ENCODE peak calls at places on chromosomes 12 and 14, in six cellular contexts. D is AG10803, K is lower leg skin, W is foreskin fibroblast, T is GM12865, R is Peyer's patch. E is an unnamed sample.

GRCh38 chr14:26702721-26703250 is 105.0 kb upstream of the NOVA1 start:
- DNase-seq in T (no peak), R (no peak), K (no peak), W (peak), D (no peak), E (no peak)

GRCh38 chr12:131159660-131160059 is 206.0 kb downstream of the ADGRD1 start:
- DNase-seq in K (no peak), W (no peak), R (no peak), D (no peak), T (no peak), E (no peak)

GRCh38 chr12:132559652-132560420 is 50.5 kb downstream of the LRCOL1 start:
- DNase-seq in W (peak), R (peak), D (peak), T (peak), K (no peak), E (no peak)

GRCh38 chr12:38669530-38669929 is 235.9 kb downstream of the CPNE8 start:
- DNase-seq in T (no peak), R (no peak), K (no peak), D (no peak), W (no peak), E (no peak)

GRCh38 chr14:60396718-60397343 is 89.0 kb downstream of the C14orf39 start:
- DNase-seq in K (no peak), D (peak), T (no peak), R (no peak), W (no peak), E (no peak)

GRCh38 chr12:75747572-75747995 is 236.2 kb upstream of the KRR1 start:
- DNase-seq in T (no peak), K (no peak), W (peak), R (no peak), D (peak), E (no peak)

GRCh38 chr12:52585951-52586350 is 12.3 kb upstream of the KRT74 start:
- DNase-seq in W (no peak), D (no peak), T (no peak), K (no peak), R (no peak), E (no peak)

GRCh38 chr14:34228663-34229001 is 233.4 kb downstream of the SPTSSA start:
- DNase-seq in K (no peak), D (no peak), W (no peak), R (no peak), T (no peak), E (no peak)

GRCh38 chr14:85566603-85567002 is 36.7 kb downstream of the FLRT2 start:
- DNase-seq in W (peak), T (no peak), D (peak), R (no peak), K (no peak), E (no peak)

GRCh38 chr14:54814076-54814475 is 88.5 kb downstream of the GCH1 start:
- DNase-seq in W (no peak), D (no peak), T (peak), K (no peak), R (no peak), E (no peak)

DNA sequence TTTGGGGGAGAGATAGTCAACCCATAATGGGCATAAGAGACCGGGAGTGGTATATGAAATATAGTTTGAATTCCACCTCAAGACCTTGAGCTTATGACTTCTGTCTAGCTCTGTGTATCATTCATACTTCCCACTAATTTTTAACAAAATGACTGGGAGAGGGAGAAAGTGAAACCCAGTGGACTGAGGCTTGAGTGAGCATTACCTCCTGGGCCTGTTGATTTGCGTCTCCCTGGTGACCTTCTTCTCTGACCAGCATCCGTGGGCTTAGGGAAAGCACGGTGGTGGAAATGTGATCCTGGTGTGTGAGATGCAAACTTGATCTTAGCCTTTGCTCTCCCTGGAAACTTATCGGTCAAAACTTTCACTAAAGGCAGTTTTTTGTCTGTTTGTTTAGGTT is 207.9 kb upstream of the BCL2L14 start:
- DNase-seq in T (peak), D (peak), R (no peak), K (no peak), W (peak), E (no peak)
- TF ChIP-seq CTCF in T (no peak), D (no peak), R (no peak), K (no peak), W (no peak), E (no peak)

DNA sequence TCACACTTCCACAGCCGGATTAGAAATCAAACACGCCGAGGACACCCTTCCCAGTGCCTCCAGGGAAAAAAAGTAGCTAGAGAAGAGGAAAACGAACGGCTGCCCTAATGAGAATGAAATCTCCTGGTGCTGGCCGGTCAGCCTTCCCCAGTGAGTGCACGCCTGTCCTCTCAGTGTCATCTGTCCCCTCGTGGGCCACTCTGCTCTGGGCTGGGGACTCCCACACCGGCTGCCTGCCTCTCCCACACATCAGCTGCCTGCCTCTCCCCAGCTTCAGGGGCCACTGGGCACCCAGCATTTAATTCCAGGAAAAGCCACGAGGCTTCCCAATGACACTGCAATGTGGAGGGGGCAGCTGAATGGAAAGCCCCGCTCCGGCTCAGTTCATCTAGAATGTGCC is 59.0 kb downstream of the CCDC85C start:
- DNase-seq in R (no peak), T (no peak), W (no peak), D (no peak), K (no peak), E (no peak)
- H3K4me3 ChIP-seq in R (no peak), T (no peak), W (no peak), D (no peak), K (no peak), E (no peak)

DNA sequence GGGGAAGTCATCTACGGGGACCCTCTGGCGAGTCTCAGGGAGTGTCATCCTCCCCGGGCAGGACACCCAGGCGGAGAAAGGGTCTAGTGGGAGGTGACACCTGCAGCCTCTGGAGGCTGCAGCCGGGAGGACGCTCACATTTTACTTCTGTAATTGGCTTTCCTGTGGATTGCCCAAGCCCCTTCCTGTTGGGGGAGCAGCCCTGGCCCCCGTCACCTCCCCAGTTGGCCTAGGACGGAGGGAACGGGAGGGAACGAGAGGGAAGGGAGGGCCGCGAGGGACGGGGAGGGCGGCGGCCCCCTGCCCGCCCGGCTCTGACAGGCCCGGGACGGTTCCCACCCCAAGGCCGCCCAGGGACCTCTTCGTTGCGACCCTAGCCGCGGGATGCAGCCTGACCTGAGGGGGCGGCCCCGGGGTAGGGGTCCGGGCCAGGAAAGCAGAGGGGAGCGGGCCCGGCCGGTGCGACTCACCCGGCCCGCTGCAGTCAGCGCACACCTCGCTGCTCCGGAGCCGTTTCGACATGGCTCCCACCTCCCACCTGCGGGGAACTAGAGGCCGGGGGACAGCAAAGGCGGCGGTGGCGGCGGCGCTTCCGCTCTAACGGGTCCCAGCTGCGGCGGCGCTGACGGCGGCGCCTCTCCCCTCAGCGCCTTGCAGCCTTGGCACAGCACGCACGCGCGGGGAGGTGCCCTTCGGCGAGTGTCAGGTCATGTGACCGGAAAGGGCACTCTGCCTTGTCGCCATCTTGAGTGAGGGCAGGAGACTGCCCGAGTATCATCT is at the start of gene GIT2:
- DNase-seq in T (peak), W (peak), D (peak), R (peak), K (peak), E (peak)
- TF ChIP-seq CTCF in T (no peak), W (no peak), D (no peak), R (no peak), K (no peak), E (peak)

GRCh38 chr12:12357697-12358476 is 1.0 kb downstream of the BORCS5 start:
- DNase-seq in R (no peak), T (peak), W (peak), K (no peak), D (no peak), E (no peak)

GRCh38 chr12:12356467-12356885 is 402 bp upstream of the BORCS5 start:
- DNase-seq in K (no peak), D (no peak), W (no peak), R (no peak), T (peak), E (no peak)

GRCh38 chr12:12353807-12354206 is 3.1 kb upstream of the BORCS5 start:
- DNase-seq in R (no peak), T (no peak), W (no peak), K (no peak), D (no peak), E (no peak)

GRCh38 chr12:12356886-12357696 is at the start of gene BORCS5:
- DNase-seq in W (peak), K (peak), R (peak), D (peak), T (peak), E (peak)

GRCh38 chr12:12358528-12358927 is 1.6 kb downstream of the BORCS5 start:
- DNase-seq in W (no peak), R (no peak), T (peak), K (no peak), D (no peak), E (no peak)
- H3K4me3 ChIP-seq in W (peak), R (no peak), T (peak), K (no peak), D (peak), E (peak)

DNA sequence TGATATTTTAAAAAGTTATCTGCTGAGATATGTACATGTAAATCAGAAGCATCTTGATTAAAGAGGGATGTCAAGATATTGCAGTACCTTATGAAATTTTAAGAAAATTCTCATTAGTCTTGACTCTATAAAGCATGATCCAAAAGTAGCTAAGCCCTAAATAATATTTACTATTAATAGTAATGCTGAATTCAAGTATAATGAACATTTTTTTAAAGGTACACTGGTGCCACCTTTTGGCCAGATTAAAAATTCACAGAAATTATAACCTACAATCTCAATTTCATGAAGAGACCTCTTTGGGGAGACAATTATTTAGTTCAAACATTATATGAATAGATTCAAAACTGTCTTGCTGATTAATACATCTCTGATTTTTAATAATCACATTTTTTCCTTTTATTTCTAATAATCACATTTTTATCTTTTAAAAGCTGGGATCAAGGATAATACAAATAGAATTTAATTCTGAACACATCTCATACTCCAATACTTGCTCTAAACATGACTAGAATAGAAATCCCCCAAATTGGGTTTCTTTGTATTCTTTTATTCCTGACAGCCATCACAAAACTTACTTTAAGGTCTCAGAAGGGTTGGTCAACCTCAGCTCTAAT is 13.4 kb downstream of the AKAP5 start:
- DNase-seq in W (peak), R (no peak), T (peak), D (peak), K (no peak), E (no peak)
- TF ChIP-seq CTCF in W (peak), R (peak), T (no peak), D (peak), K (no peak), E (no peak)

GRCh38 chr12:45296046-45296586 is 80.2 kb downstream of the ANO6 start:
- DNase-seq in R (no peak), D (no peak), W (no peak), T (no peak), K (no peak), E (no peak)

GRCh38 chr12:45289245-45290217 is 73.6 kb downstream of the ANO6 start:
- DNase-seq in W (no peak), T (no peak), D (no peak), R (no peak), K (no peak), E (no peak)

GRCh38 chr12:45290218-45290609 is 74.3 kb downstream of the ANO6 start:
- DNase-seq in T (no peak), R (no peak), K (no peak), D (peak), W (peak), E (no peak)

GRCh38 chr12:45291518-45291917 is 75.6 kb downstream of the ANO6 start:
- DNase-seq in W (no peak), R (no peak), D (no peak), T (no peak), K (no peak), E (no peak)

GRCh38 chr12:45292486-45293195 is 76.7 kb downstream of the ANO6 start:
- DNase-seq in W (no peak), D (no peak), T (no peak), R (no peak), K (no peak), E (no peak)
- H3K4me3 ChIP-seq in W (no peak), D (no peak), T (no peak), R (no peak), K (no peak), E (no peak)

GRCh38 chr14:77547512-77547911 is 48.9 kb upstream of the ISM2 start:
- DNase-seq in D (no peak), T (no peak), K (no peak), W (no peak), R (no peak), E (no peak)
- TF ChIP-seq CTCF in D (no peak), T (no peak), K (no peak), W (no peak), R (no peak), E (peak)

E was measured in GM12864.